ENCODE peak calls at places on chromosomes 16 and 17, in five cellular contexts. One of them, this sample, is unnamed.

GRCh38 chr17:48704521-48704920 is 17.8 kb downstream of the PRAC1 start:
- DNase-seq in left lung: no peak
- DNase-seq in WTC11: no peak
- DNase-seq in lower leg skin: no peak
- DNase-seq in fibroblast of the aortic adventitia: no peak
- DNase-seq in this sample: no peak

GRCh38 chr16:50326835-50327465 is 41.8 kb downstream of the BRD7 start:
- DNase-seq in left lung: no peak
- DNase-seq in WTC11: no peak
- DNase-seq in lower leg skin: no peak
- DNase-seq in fibroblast of the aortic adventitia: peak
- DNase-seq in this sample: peak

GRCh38 chr16:86076606-86077005 is 177.6 kb downstream of the IRF8 start:
- DNase-seq in left lung: no peak
- DNase-seq in WTC11: no peak
- DNase-seq in lower leg skin: peak
- DNase-seq in fibroblast of the aortic adventitia: no peak
- DNase-seq in this sample: no peak

GRCh38 chr17:81338301-81339179 is 43.4 kb upstream of the SLC38A10 start:
- DNase-seq in left lung: peak
- DNase-seq in WTC11: no peak
- DNase-seq in lower leg skin: no peak
- DNase-seq in fibroblast of the aortic adventitia: peak
- DNase-seq in this sample: no peak

GRCh38 chr16:89829630-89830437 is 1.6 kb downstream of the SPIRE2 start:
- DNase-seq in left lung: no peak
- DNase-seq in WTC11: no peak
- DNase-seq in lower leg skin: no peak
- DNase-seq in fibroblast of the aortic adventitia: no peak
- DNase-seq in this sample: no peak

GRCh38 chr17:74749262-74750038 is 1.0 kb downstream of the NHERF1 start:
- DNase-seq in left lung: peak
- DNase-seq in WTC11: no peak
- DNase-seq in lower leg skin: no peak
- DNase-seq in fibroblast of the aortic adventitia: no peak
- DNase-seq in this sample: no peak

GRCh38 chr16:847151-847550 is 46.6 kb upstream of the GNG13 start:
- DNase-seq in left lung: no peak
- DNase-seq in WTC11: no peak
- DNase-seq in lower leg skin: no peak
- DNase-seq in fibroblast of the aortic adventitia: no peak
- DNase-seq in this sample: no peak

GRCh38 chr16:23146877-23147601 is 2.2 kb downstream of the USP31 start:
- DNase-seq in left lung: no peak
- DNase-seq in WTC11: no peak
- DNase-seq in lower leg skin: peak
- DNase-seq in fibroblast of the aortic adventitia: no peak
- DNase-seq in this sample: no peak

GRCh38 chr17:36652716-36653115 is 51.3 kb downstream of the MRM1 start:
- DNase-seq in left lung: no peak
- DNase-seq in WTC11: no peak
- DNase-seq in lower leg skin: no peak
- DNase-seq in fibroblast of the aortic adventitia: peak
- DNase-seq in this sample: no peak

GRCh38 chr16:16778322-16778721 is 399.4 kb downstream of the NPIPA7 start:
- DNase-seq in left lung: no peak
- DNase-seq in WTC11: no peak
- DNase-seq in lower leg skin: no peak
- DNase-seq in fibroblast of the aortic adventitia: no peak
- DNase-seq in this sample: no peak

GRCh38 chr17:12089809-12090384 is 69.2 kb downstream of the MAP2K4 start:
- DNase-seq in left lung: no peak
- DNase-seq in WTC11: no peak
- DNase-seq in lower leg skin: no peak
- DNase-seq in fibroblast of the aortic adventitia: peak
- DNase-seq in this sample: peak

GRCh38 chr17:81429813-81430510 is 34.7 kb downstream of the BAHCC1 start:
- DNase-seq in left lung: no peak
- DNase-seq in WTC11: no peak
- DNase-seq in lower leg skin: no peak
- DNase-seq in fibroblast of the aortic adventitia: peak
- DNase-seq in this sample: peak

GRCh38 chr17:40058151-40058784 is 4.1 kb upstream of the MED24 start:
- DNase-seq in left lung: no peak
- DNase-seq in WTC11: no peak
- DNase-seq in lower leg skin: no peak
- DNase-seq in fibroblast of the aortic adventitia: peak
- DNase-seq in this sample: peak

GRCh38 chr16:912684-913613 is 57.8 kb downstream of the LMF1 start:
- DNase-seq in left lung: peak
- DNase-seq in WTC11: no peak
- DNase-seq in lower leg skin: no peak
- DNase-seq in fibroblast of the aortic adventitia: no peak
- DNase-seq in this sample: no peak

GRCh38 chr16:31472559-31473203 is 729 bp downstream of the TGFB1I1 start:
- DNase-seq in left lung: peak
- DNase-seq in WTC11: peak
- DNase-seq in lower leg skin: peak
- DNase-seq in fibroblast of the aortic adventitia: peak
- DNase-seq in this sample: peak

GRCh38 chr17:42895185-42895555 is 5.4 kb upstream of the G6PC1 start:
- DNase-seq in left lung: no peak
- DNase-seq in WTC11: no peak
- DNase-seq in lower leg skin: peak
- DNase-seq in fibroblast of the aortic adventitia: peak
- DNase-seq in this sample: peak

GRCh38 chr17:78806451-78806850 is 24.4 kb upstream of the CYTH1 start:
- DNase-seq in left lung: no peak
- DNase-seq in WTC11: no peak
- DNase-seq in lower leg skin: no peak
- DNase-seq in fibroblast of the aortic adventitia: no peak
- DNase-seq in this sample: no peak

GRCh38 chr17:42665581-42666001 is 6.5 kb downstream of the TUBG2 start:
- DNase-seq in left lung: no peak
- DNase-seq in WTC11: no peak
- DNase-seq in lower leg skin: no peak
- DNase-seq in fibroblast of the aortic adventitia: no peak
- DNase-seq in this sample: no peak

GRCh38 chr16:762595-763268 is 2.2 kb downstream of the MSLN start:
- DNase-seq in left lung: no peak
- DNase-seq in WTC11: no peak
- DNase-seq in lower leg skin: no peak
- DNase-seq in fibroblast of the aortic adventitia: no peak
- DNase-seq in this sample: no peak

DNA sequence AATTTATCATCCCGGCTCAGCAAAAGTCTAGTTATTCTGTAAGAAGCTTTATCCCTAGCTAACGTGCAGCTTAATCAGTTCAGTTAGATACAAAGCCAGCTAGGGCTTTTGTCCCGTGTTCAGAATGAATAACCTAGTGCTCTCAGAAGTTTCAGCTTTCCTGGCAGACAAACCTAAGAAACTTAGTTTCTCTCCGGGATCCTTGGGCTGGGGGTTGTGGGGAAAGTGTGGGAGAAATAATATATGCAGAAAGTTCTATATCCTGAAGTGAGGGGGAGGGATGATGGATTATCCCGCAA is 475.7 kb upstream of the CCL2 start:
- DNase-seq in left lung: no peak
- DNase-seq in WTC11: no peak
- DNase-seq in lower leg skin: no peak
- DNase-seq in fibroblast of the aortic adventitia: no peak
- DNase-seq in this sample: no peak
- TF ChIP-seq CTCF in left lung: no peak
- TF ChIP-seq CTCF in WTC11: no peak
- TF ChIP-seq CTCF in lower leg skin: no peak
- TF ChIP-seq CTCF in fibroblast of the aortic adventitia: no peak
- TF ChIP-seq CTCF in this sample: no peak

GRCh38 chr17:65194670-65195334 is 57.6 kb downstream of the RGS9 start:
- DNase-seq in left lung: no peak
- DNase-seq in WTC11: peak
- DNase-seq in lower leg skin: no peak
- DNase-seq in fibroblast of the aortic adventitia: no peak
- DNase-seq in this sample: peak
- TF ChIP-seq CTCF in left lung: no peak
- TF ChIP-seq CTCF in WTC11: no peak
- TF ChIP-seq CTCF in lower leg skin: no peak
- TF ChIP-seq CTCF in fibroblast of the aortic adventitia: no peak
- TF ChIP-seq CTCF in this sample: no peak

GRCh38 chr17:3551189-3551588 is 6.4 kb downstream of the TRPV3 start:
- DNase-seq in left lung: no peak
- DNase-seq in WTC11: no peak
- DNase-seq in lower leg skin: no peak
- DNase-seq in fibroblast of the aortic adventitia: no peak
- DNase-seq in this sample: no peak
- TF ChIP-seq CTCF in left lung: no peak
- TF ChIP-seq CTCF in WTC11: no peak
- TF ChIP-seq CTCF in lower leg skin: no peak
- TF ChIP-seq CTCF in fibroblast of the aortic adventitia: no peak
- TF ChIP-seq CTCF in this sample: peak

GRCh38 chr17:58352018-58352842 is at the start of gene SUPT4H1:
- DNase-seq in left lung: peak
- DNase-seq in WTC11: peak
- DNase-seq in lower leg skin: peak
- DNase-seq in fibroblast of the aortic adventitia: peak
- DNase-seq in this sample: peak
- TF ChIP-seq CTCF in left lung: no peak
- TF ChIP-seq CTCF in WTC11: no peak
- TF ChIP-seq CTCF in lower leg skin: no peak
- TF ChIP-seq CTCF in fibroblast of the aortic adventitia: no peak
- TF ChIP-seq CTCF in this sample: no peak

GRCh38 chr16:56871172-56871593 is 6.2 kb downstream of the SLC12A3 start:
- DNase-seq in left lung: no peak
- DNase-seq in WTC11: no peak
- DNase-seq in lower leg skin: no peak
- DNase-seq in fibroblast of the aortic adventitia: peak
- DNase-seq in this sample: peak
- TF ChIP-seq CTCF in left lung: no peak
- TF ChIP-seq CTCF in WTC11: no peak
- TF ChIP-seq CTCF in lower leg skin: no peak
- TF ChIP-seq CTCF in fibroblast of the aortic adventitia: no peak
- TF ChIP-seq CTCF in this sample: no peak